ENCODE peak calls at places on chromosomes 13 and 19, in six cellular contexts. One of them, this sample, is unnamed.

GRCh38 chr19:33376423-33376822 is 2.9 kb downstream of the CEBPG start:
- DNase-seq in A673: no peak
- DNase-seq in cardiac muscle cell: peak
- DNase-seq in aorta: peak
- DNase-seq in upper lobe of right lung: no peak
- DNase-seq in CD8-positive, alpha-beta memory T cell: no peak
- DNase-seq in this sample: peak

GRCh38 chr13:51229731-51230130 is 7.5 kb downstream of the FAM124A start:
- DNase-seq in A673: no peak
- DNase-seq in cardiac muscle cell: no peak
- DNase-seq in aorta: no peak
- DNase-seq in upper lobe of right lung: no peak
- DNase-seq in CD8-positive, alpha-beta memory T cell: no peak
- DNase-seq in this sample: no peak

GRCh38 chr19:54439174-54439851 is 9.7 kb upstream of the LENG8 start:
- DNase-seq in A673: peak
- DNase-seq in cardiac muscle cell: peak
- DNase-seq in aorta: no peak
- DNase-seq in upper lobe of right lung: no peak
- DNase-seq in CD8-positive, alpha-beta memory T cell: no peak
- DNase-seq in this sample: no peak

GRCh38 chr19:15294591-15294990 is 37.7 kb downstream of the BRD4 start:
- DNase-seq in A673: no peak
- DNase-seq in cardiac muscle cell: no peak
- DNase-seq in aorta: no peak
- DNase-seq in upper lobe of right lung: no peak
- DNase-seq in CD8-positive, alpha-beta memory T cell: no peak
- DNase-seq in this sample: no peak

GRCh38 chr13:34294483-34295129 is 476.7 kb downstream of the RFC3 start:
- DNase-seq in A673: no peak
- DNase-seq in cardiac muscle cell: peak
- DNase-seq in aorta: no peak
- DNase-seq in upper lobe of right lung: no peak
- DNase-seq in CD8-positive, alpha-beta memory T cell: no peak
- DNase-seq in this sample: no peak

GRCh38 chr13:83297591-83298305 is 584.5 kb downstream of the SLITRK1 start:
- DNase-seq in A673: no peak
- DNase-seq in cardiac muscle cell: peak
- DNase-seq in aorta: no peak
- DNase-seq in upper lobe of right lung: no peak
- DNase-seq in CD8-positive, alpha-beta memory T cell: no peak
- DNase-seq in this sample: no peak

GRCh38 chr13:33479066-33479465 is 193.5 kb upstream of the STARD13 start:
- DNase-seq in A673: peak
- DNase-seq in cardiac muscle cell: no peak
- DNase-seq in aorta: no peak
- DNase-seq in upper lobe of right lung: no peak
- DNase-seq in CD8-positive, alpha-beta memory T cell: no peak
- DNase-seq in this sample: no peak

GRCh38 chr13:42612021-42612765 is 38.2 kb downstream of the TNFSF11 start:
- DNase-seq in A673: no peak
- DNase-seq in cardiac muscle cell: no peak
- DNase-seq in aorta: no peak
- DNase-seq in upper lobe of right lung: no peak
- DNase-seq in CD8-positive, alpha-beta memory T cell: no peak
- DNase-seq in this sample: no peak

GRCh38 chr13:94674609-94675348 is 37.6 kb downstream of the SOX21 start:
- DNase-seq in A673: peak
- DNase-seq in cardiac muscle cell: peak
- DNase-seq in aorta: no peak
- DNase-seq in upper lobe of right lung: no peak
- DNase-seq in CD8-positive, alpha-beta memory T cell: peak
- DNase-seq in this sample: no peak

GRCh38 chr13:75468098-75468497 is 13.9 kb downstream of the TBC1D4 start:
- DNase-seq in A673: no peak
- DNase-seq in cardiac muscle cell: peak
- DNase-seq in aorta: no peak
- DNase-seq in upper lobe of right lung: no peak
- DNase-seq in CD8-positive, alpha-beta memory T cell: no peak
- DNase-seq in this sample: no peak

DNA sequence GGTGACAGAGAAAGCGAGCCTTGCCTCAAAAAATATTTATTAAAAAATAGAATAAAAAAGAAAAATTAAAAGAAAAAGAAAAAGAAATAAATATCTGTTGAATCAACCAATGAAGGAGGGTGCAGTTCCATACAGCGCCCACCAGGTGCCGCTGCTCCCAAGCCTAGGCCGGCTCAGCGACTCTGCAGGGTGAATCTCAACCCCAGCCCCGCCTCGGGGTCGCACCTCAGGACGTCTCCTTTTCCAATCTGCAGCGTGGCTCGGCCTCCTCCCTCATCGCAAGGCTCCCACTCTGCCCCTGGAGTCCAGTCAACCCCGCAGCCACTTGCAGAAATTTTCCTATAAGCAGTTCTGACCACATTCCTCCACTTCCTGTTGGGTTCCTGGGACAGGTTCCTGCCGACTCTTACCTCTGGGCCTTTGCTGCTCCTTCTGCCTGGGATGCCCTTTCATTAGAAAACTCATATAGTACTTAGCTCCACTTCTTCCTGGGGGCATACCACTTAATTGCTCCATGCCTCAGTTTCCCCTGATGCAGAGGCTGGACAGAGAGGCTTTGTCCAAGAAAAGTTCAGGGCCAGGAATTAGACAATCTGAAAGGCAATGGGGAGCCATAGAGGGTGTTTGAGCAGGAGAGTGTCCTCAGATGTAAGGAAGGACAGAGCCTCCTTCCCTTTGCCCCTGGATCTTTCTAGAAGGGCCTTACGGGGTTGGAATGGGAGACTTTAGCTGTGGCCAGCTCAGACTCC is 24.3 kb downstream of the NFILZ start:
- DNase-seq in A673: peak
- DNase-seq in cardiac muscle cell: peak
- DNase-seq in aorta: peak
- DNase-seq in upper lobe of right lung: peak
- DNase-seq in CD8-positive, alpha-beta memory T cell: peak
- DNase-seq in this sample: peak
- H3K4me3 ChIP-seq in A673: peak
- H3K4me3 ChIP-seq in cardiac muscle cell: no peak
- H3K4me3 ChIP-seq in aorta: no peak
- H3K4me3 ChIP-seq in upper lobe of right lung: no peak
- H3K4me3 ChIP-seq in CD8-positive, alpha-beta memory T cell: peak
- H3K4me3 ChIP-seq in this sample: no peak

DNA sequence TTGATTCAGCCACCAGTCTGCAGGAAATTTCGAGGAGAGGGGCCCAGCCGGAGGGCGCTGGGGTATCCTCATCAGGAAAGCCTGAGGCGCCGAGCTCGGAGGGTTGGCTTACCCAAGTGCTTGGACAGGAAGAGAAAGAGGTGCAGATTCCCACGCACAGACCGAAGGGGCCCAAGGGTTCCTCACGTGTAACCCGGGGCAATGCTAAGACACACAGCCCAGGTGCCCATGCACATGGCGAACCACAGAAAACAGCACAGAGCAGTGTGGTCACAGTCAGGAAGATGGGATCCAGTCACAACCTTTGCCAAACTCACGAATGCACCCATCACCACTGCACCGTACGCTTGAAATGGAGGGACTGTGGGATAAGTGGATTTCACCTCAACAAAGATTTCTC is 30.9 kb downstream of the GRTP1 start:
- DNase-seq in A673: no peak
- DNase-seq in cardiac muscle cell: no peak
- DNase-seq in aorta: peak
- DNase-seq in upper lobe of right lung: no peak
- DNase-seq in CD8-positive, alpha-beta memory T cell: no peak
- DNase-seq in this sample: no peak
- H3K4me3 ChIP-seq in A673: no peak
- H3K4me3 ChIP-seq in cardiac muscle cell: no peak
- H3K4me3 ChIP-seq in aorta: no peak
- H3K4me3 ChIP-seq in upper lobe of right lung: no peak
- H3K4me3 ChIP-seq in CD8-positive, alpha-beta memory T cell: no peak
- H3K4me3 ChIP-seq in this sample: no peak

GRCh38 chr13:44574466-44574855 is 1.7 kb downstream of the TSC22D1 start:
- DNase-seq in A673: no peak
- DNase-seq in cardiac muscle cell: no peak
- DNase-seq in aorta: no peak
- DNase-seq in upper lobe of right lung: no peak
- DNase-seq in CD8-positive, alpha-beta memory T cell: no peak
- DNase-seq in this sample: no peak

GRCh38 chr13:44573071-44573470 is 3.1 kb downstream of the TSC22D1 start:
- DNase-seq in A673: no peak
- DNase-seq in cardiac muscle cell: no peak
- DNase-seq in aorta: no peak
- DNase-seq in upper lobe of right lung: no peak
- DNase-seq in CD8-positive, alpha-beta memory T cell: no peak
- DNase-seq in this sample: no peak

GRCh38 chr13:44575741-44576395 is at the start of gene TSC22D1:
- DNase-seq in A673: peak
- DNase-seq in cardiac muscle cell: peak
- DNase-seq in aorta: peak
- DNase-seq in upper lobe of right lung: peak
- DNase-seq in CD8-positive, alpha-beta memory T cell: peak
- DNase-seq in this sample: peak

GRCh38 chr13:44575035-44575434 is 1.1 kb downstream of the TSC22D1 start:
- DNase-seq in A673: no peak
- DNase-seq in cardiac muscle cell: no peak
- DNase-seq in aorta: no peak
- DNase-seq in upper lobe of right lung: no peak
- DNase-seq in CD8-positive, alpha-beta memory T cell: no peak
- DNase-seq in this sample: no peak

GRCh38 chr13:44573790-44574465 is 2.2 kb downstream of the TSC22D1 start:
- DNase-seq in A673: peak
- DNase-seq in cardiac muscle cell: peak
- DNase-seq in aorta: no peak
- DNase-seq in upper lobe of right lung: no peak
- DNase-seq in CD8-positive, alpha-beta memory T cell: no peak
- DNase-seq in this sample: no peak
- H3K4me3 ChIP-seq in A673: no peak
- H3K4me3 ChIP-seq in cardiac muscle cell: no peak
- H3K4me3 ChIP-seq in aorta: peak
- H3K4me3 ChIP-seq in upper lobe of right lung: peak
- H3K4me3 ChIP-seq in CD8-positive, alpha-beta memory T cell: no peak
- H3K4me3 ChIP-seq in this sample: peak

GRCh38 chr13:24716011-24716410 is 35.8 kb downstream of the ATP12A start:
- DNase-seq in A673: no peak
- DNase-seq in cardiac muscle cell: no peak
- DNase-seq in aorta: no peak
- DNase-seq in upper lobe of right lung: no peak
- DNase-seq in CD8-positive, alpha-beta memory T cell: no peak
- DNase-seq in this sample: no peak
- H3K4me3 ChIP-seq in A673: no peak
- H3K4me3 ChIP-seq in cardiac muscle cell: no peak
- H3K4me3 ChIP-seq in aorta: no peak
- H3K4me3 ChIP-seq in upper lobe of right lung: no peak
- H3K4me3 ChIP-seq in CD8-positive, alpha-beta memory T cell: no peak
- H3K4me3 ChIP-seq in this sample: no peak

GRCh38 chr13:102770435-102770834 is 3.2 kb downstream of the TEX30 start:
- DNase-seq in A673: no peak
- DNase-seq in cardiac muscle cell: no peak
- DNase-seq in aorta: no peak
- DNase-seq in upper lobe of right lung: no peak
- DNase-seq in CD8-positive, alpha-beta memory T cell: no peak
- DNase-seq in this sample: no peak

GRCh38 chr13:102771298-102772041 is 2.1 kb downstream of the TEX30 start:
- DNase-seq in A673: no peak
- DNase-seq in cardiac muscle cell: no peak
- DNase-seq in aorta: no peak
- DNase-seq in upper lobe of right lung: no peak
- DNase-seq in CD8-positive, alpha-beta memory T cell: no peak
- DNase-seq in this sample: no peak

GRCh38 chr13:102773441-102774209 is at the start of gene TEX30:
- DNase-seq in A673: peak
- DNase-seq in cardiac muscle cell: peak
- DNase-seq in aorta: peak
- DNase-seq in upper lobe of right lung: peak
- DNase-seq in CD8-positive, alpha-beta memory T cell: peak
- DNase-seq in this sample: peak

GRCh38 chr13:102774210-102774560 is 599 bp upstream of the TEX30 start:
- DNase-seq in A673: no peak
- DNase-seq in cardiac muscle cell: no peak
- DNase-seq in aorta: no peak
- DNase-seq in upper lobe of right lung: no peak
- DNase-seq in CD8-positive, alpha-beta memory T cell: peak
- DNase-seq in this sample: peak

DNA sequence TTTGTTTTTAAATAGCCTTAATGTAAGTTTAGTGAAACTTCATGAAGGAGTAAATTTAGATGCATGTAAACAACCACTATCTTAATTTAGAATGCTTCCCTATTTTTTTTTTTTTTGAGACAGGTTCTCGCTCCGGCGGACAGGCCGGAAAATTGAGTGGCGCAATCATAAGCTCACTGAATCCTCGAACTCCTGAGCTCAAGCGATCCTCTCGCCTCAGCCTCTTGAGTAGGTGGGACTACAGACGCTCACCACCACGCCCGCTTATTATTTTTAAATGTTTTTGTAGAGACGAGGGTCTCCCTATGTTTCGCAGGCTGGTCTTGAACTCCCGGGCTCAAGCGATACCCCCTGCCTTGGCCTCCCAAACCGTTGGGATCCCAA is 1.6 kb downstream of the TEX30 start:
- DNase-seq in A673: no peak
- DNase-seq in cardiac muscle cell: no peak
- DNase-seq in aorta: no peak
- DNase-seq in upper lobe of right lung: no peak
- DNase-seq in CD8-positive, alpha-beta memory T cell: no peak
- DNase-seq in this sample: no peak
- H3K4me3 ChIP-seq in A673: peak
- H3K4me3 ChIP-seq in cardiac muscle cell: no peak
- H3K4me3 ChIP-seq in aorta: no peak
- H3K4me3 ChIP-seq in upper lobe of right lung: no peak
- H3K4me3 ChIP-seq in CD8-positive, alpha-beta memory T cell: no peak
- H3K4me3 ChIP-seq in this sample: no peak

GRCh38 chr19:17679526-17680234 is 8.5 kb downstream of the UNC13A start:
- DNase-seq in A673: peak
- DNase-seq in cardiac muscle cell: no peak
- DNase-seq in aorta: no peak
- DNase-seq in upper lobe of right lung: no peak
- DNase-seq in CD8-positive, alpha-beta memory T cell: no peak
- DNase-seq in this sample: peak
- H3K4me3 ChIP-seq in A673: no peak
- H3K4me3 ChIP-seq in cardiac muscle cell: peak
- H3K4me3 ChIP-seq in aorta: peak
- H3K4me3 ChIP-seq in upper lobe of right lung: peak
- H3K4me3 ChIP-seq in CD8-positive, alpha-beta memory T cell: no peak
- H3K4me3 ChIP-seq in this sample: peak

This sample was measured in kidney.